ENCODE peak calls at places on chromosome 17, in seven cellular contexts. K is PC-3, E is fibroblast of lung, F is hepatocyte, A is mammary epithelial cell, L is neural progenitor cell, W is GM23338. Q is an unnamed sample. For H3K79me2, the result is how much of the 10 kb centered on the place peaks cover.

GRCh38 chr17:35161281-35161761 is 13.7 kb downstream of the UNC45B start:
- DNase-seq in W (no peak), E (no peak), K (no peak), A (peak), L (no peak), F (no peak), Q (no peak)

GRCh38 chr17:30696234-30696633 is 128.3 kb downstream of the CRLF3 start:
- DNase-seq in W (no peak), L (no peak), E (no peak), F (no peak), A (no peak), K (no peak), Q (no peak)

GRCh38 chr17:4448197-4448980 is 14.6 kb downstream of the SPNS3 start:
- DNase-seq in W (no peak), A (peak), K (no peak), L (no peak), F (no peak), E (no peak), Q (peak)

GRCh38 chr17:19645608-19646250 is 2.8 kb upstream of the ALDH3A2 start:
- DNase-seq in L (peak), F (peak), K (peak), E (peak), A (no peak), W (peak), Q (peak)

GRCh38 chr17:8018436-8018835 is 16.0 kb downstream of the GUCY2D start:
- DNase-seq in W (no peak), L (no peak), A (no peak), F (no peak), E (no peak), K (no peak), Q (no peak)

GRCh38 chr17:27878776-27879562 is 14.2 kb downstream of the LYRM9 start:
- DNase-seq in L (no peak), K (no peak), E (no peak), W (no peak), F (no peak), A (no peak), Q (no peak)

GRCh38 chr17:14372905-14373559 is 72.2 kb downstream of the HS3ST3B1 start:
- DNase-seq in E (no peak), W (peak), K (no peak), L (peak), A (no peak), F (no peak), Q (no peak)

GRCh38 chr17:38674013-38674748 is 576 bp downstream of the EPOP start:
- DNase-seq in A (no peak), K (no peak), W (peak), F (peak), E (no peak), L (peak), Q (peak)

GRCh38 chr17:807146-808002 is 25.2 kb downstream of the MRM3 start:
- DNase-seq in L (no peak), F (no peak), A (no peak), W (no peak), K (no peak), E (no peak), Q (no peak)

GRCh38 chr17:65220732-65221131 is 83.6 kb downstream of the RGS9 start:
- DNase-seq in E (peak), A (peak), L (no peak), W (no peak), K (peak), F (no peak), Q (peak)

GRCh38 chr17:7014995-7015586 is 2.7 kb downstream of the RNASEK start:
- DNase-seq in A (peak), L (peak), F (peak), W (peak), E (peak), K (no peak), Q (peak)

GRCh38 chr17:5758651-5759050 is 174.3 kb upstream of the NLRP1 start:
- DNase-seq in L (peak), K (peak), F (no peak), A (peak), W (peak), E (peak), Q (no peak)

GRCh38 chr17:2264023-2264860 is 39.3 kb downstream of the SMG6 start:
- DNase-seq in W (no peak), A (no peak), E (peak), F (peak), K (no peak), L (no peak), Q (no peak)

GRCh38 chr17:7307686-7308624 is 527 bp downstream of the EIF5A start:
- DNase-seq in A (peak), W (peak), F (peak), L (peak), K (peak), E (no peak), Q (peak)

GRCh38 chr17:75228305-75228704 is 22.8 kb downstream of the NUP85 start:
- DNase-seq in E (no peak), A (no peak), F (no peak), L (no peak), W (no peak), K (no peak), Q (no peak)

GRCh38 chr17:68592667-68593330 is 8.4 kb downstream of the FAM20A start:
- DNase-seq in K (no peak), F (no peak), E (no peak), L (no peak), A (no peak), W (no peak), Q (peak)

GRCh38 chr17:14525551-14526455 is 224.9 kb downstream of the HS3ST3B1 start:
- DNase-seq in E (no peak), A (no peak), L (no peak), W (peak), K (no peak), F (no peak), Q (no peak)

GRCh38 chr17:38605852-38606645 is at the start of gene SRCIN1:
- DNase-seq in W (peak), L (peak), K (peak), A (peak), E (peak), F (peak), Q (peak)

GRCh38 chr17:5770556-5771270 is 186.4 kb upstream of the NLRP1 start:
- DNase-seq in W (no peak), E (no peak), F (no peak), A (no peak), K (no peak), L (peak), Q (no peak)

GRCh38 chr17:40022497-40022896 is 7.3 kb downstream of the CSF3 start:
- DNase-seq in E (no peak), F (no peak), A (no peak), L (no peak), W (no peak), K (no peak), Q (no peak)

GRCh38 chr17:3678095-3678820 is 9.6 kb downstream of the EMC6 start:
- DNase-seq in E (peak), K (peak), A (peak), W (peak), F (no peak), L (peak), Q (peak)

GRCh38 chr17:15431766-15432165 is 35.7 kb downstream of the CDRT4 start:
- DNase-seq in W (no peak), L (no peak), F (no peak), K (no peak), A (no peak), E (no peak), Q (no peak)

GRCh38 chr17:2215616-2216364 is 87.8 kb downstream of the SMG6 start:
- DNase-seq in A (no peak), L (peak), F (peak), W (peak), K (no peak), E (peak), Q (peak)

GRCh38 chr17:39894681-39895376 is 23.6 kb downstream of the GSDMB start:
- DNase-seq in E (no peak), A (no peak), K (no peak), F (no peak), L (no peak), W (no peak), Q (no peak)

GRCh38 chr17:44761932-44762810 is 3.4 kb downstream of the ADAM11 start:
- DNase-seq in A (no peak), E (no peak), F (no peak), L (no peak), W (no peak), K (no peak), Q (peak)

GRCh38 chr17:8068736-8069586 is 18.6 kb downstream of the ALOX12B start:
- DNase-seq in W (no peak), A (no peak), F (no peak), E (no peak), K (no peak), L (no peak), Q (no peak)

DNA sequence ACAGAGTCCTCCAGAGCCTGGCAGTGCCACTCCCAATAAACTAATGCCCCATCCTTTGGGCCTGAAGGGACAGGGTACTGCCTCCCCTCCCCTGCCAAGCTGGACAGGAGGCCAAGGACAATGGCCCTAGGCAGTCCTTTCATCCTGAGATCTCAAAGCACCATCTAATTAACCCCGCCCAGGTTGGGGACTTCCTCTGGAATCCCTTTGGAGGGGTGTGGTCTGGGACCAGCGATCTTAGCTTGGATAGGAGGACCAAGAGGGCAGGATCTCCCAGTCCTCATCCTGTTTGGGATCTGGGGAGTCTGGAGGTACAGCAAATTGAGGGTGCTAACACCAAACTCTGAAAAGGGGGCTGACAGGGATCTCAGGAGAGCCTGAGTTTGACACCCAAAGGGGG is 18.2 kb upstream of the SP6 start:
- DNase-seq in K (no peak), L (no peak), W (peak), E (no peak), F (no peak), A (no peak), Q (no peak)
- H2AFZ ChIP-seq in K (no peak), L (no peak), W (no peak), E (no peak), F (no peak), A (no peak), Q (no peak)

DNA sequence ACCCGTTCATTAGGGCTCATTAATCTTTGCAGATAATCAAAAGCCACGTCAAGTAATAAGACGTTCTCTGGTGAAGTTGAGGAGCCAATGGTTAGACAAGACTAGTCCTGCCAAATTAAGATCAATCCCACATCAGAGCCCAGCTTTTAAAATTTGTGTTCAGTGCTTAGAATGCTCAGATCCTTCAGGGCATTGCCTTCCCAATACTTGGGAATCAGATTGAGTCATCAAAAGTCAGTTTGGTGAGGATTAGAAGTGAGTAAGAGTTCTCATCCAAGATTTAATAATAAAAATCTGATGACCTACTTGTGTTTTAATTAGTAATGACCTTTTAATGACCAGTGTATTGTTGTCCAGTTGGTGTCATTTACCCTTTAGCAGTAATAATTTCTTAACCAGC is 19.8 kb downstream of the MAP2K4 start:
- DNase-seq in L (no peak), W (no peak), K (peak), E (no peak), F (no peak), A (peak), Q (peak)
- H3K79me2 ChIP-seq in L (half or more), W (half or more), K (half or more), E (under half), F (half or more), A (half or more), Q (half or more)

GRCh38 chr17:48588074-48588415 is 2.0 kb downstream of the HOXB3 start:
- DNase-seq in W (no peak), K (no peak), F (no peak), E (no peak), A (no peak), L (no peak), Q (no peak)
- TF ChIP-seq EZH2 in W (peak), K (no peak), F (no peak), E (no peak), A (no peak), L (no peak), Q (no peak)

DNA sequence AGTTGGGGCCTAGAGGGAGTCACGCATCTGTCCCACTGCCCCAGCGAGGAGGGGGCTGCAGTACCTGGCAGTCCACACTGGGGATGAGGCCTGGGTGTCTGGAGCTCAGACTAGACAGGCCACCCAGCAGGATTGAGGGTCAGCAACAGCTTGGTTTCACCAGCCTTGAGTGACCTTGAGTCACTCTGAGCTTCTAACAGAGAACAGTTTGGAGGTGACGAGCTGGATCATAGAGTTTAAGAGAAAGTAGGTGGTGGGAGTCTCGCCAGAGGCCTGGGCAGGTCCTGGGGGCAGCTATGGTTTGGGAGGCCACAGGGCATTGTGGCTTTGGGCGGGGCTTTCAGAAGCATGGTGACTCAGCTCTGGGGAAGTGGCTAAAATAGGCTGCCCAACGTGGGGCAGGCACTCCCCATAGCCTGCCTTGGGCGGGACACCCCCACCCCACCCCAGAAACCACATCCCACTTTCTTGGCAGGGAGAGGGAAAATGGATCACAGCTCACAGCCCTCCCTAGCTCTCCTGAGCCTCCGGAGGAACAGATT is 20.5 kb downstream of the CDC42EP4 start:
- DNase-seq in L (no peak), K (peak), A (peak), F (no peak), E (peak), W (no peak), Q (peak)
- H2AFZ ChIP-seq in L (no peak), K (no peak), A (peak), F (no peak), E (no peak), W (no peak), Q (no peak)

GRCh38 chr17:49213803-49214202 is 3.3 kb downstream of the ABI3 start:
- DNase-seq in L (no peak), K (no peak), W (no peak), F (no peak), E (no peak), A (no peak), Q (no peak)

GRCh38 chr17:49216482-49216881 is 6.0 kb downstream of the ABI3 start:
- DNase-seq in F (no peak), L (no peak), A (no peak), W (no peak), K (no peak), E (no peak), Q (no peak)

GRCh38 chr17:49213399-49213798 is 2.9 kb downstream of the ABI3 start:
- DNase-seq in E (no peak), F (no peak), L (no peak), W (no peak), A (no peak), K (no peak), Q (no peak)

GRCh38 chr17:49216953-49217650 is 6.6 kb downstream of the ABI3 start:
- DNase-seq in L (no peak), E (no peak), K (no peak), W (no peak), F (no peak), A (no peak), Q (no peak)

DNA sequence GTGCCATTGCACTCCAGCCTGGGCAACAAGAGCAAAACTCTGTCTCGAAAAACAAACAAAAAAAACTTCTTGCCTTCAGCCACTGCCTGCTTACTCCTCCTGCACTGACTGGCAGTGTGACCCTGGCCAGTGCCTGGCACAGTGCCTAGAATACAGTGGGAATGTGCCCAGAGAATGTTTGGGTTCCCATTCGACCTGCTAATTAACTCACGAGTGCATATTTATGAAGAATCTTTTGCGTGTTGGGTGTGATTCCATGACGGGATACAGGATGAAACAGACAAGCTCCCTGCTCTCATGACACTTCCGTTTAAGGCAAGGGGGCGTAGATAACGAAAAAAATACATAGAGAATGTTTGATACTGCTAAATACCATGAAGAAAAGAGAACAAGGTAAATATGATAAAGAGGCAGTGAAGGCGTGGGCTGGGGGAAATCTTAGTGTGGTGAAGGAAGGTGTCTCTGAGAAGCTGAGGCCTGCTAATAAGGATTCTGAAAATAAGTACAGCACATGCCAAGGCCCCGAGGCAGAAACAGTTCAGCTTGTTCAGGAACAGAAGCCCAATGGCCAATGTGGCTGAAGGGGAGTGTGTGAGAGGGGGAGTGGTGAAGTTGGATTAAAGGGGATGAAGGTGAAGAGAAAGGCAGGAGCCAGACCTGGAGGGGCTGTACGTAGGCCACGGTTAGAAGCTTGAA is 4.3 kb downstream of the ABI3 start:
- DNase-seq in E (no peak), F (no peak), W (no peak), L (no peak), K (no peak), A (no peak), Q (no peak)
- H3K79me2 ChIP-seq in E (under half), F (under half), W (under half), L (under half), K (under half), A (under half), Q (under half)

DNA sequence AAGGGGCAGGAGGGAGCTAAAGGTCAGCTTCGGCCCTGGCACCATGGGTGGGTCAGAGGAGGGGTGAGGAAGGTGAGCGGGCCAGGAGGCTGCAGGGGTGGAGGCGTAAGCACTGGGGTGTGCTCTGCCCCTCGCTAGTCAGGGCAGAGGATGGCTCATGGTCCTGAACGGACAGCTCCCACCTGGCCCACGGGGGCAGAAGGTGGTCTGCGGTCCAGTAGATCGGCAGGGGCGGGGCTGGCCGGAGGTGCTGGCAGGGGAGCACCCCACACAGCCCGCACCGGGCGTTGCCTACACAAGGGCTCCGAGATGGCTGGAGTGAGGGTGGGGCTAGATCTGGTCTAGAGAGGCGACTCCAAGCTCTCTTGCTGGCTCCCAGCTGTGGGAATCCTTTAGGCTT is 8.2 kb downstream of the NPTX1 start:
- DNase-seq in A (no peak), F (no peak), W (peak), K (no peak), E (no peak), L (peak), Q (no peak)
- TF ChIP-seq EZH2 in A (no peak), F (no peak), W (no peak), K (no peak), E (no peak), L (no peak), Q (no peak)

GRCh38 chr17:64064331-64064730 is 43.9 kb upstream of the ICAM2 start:
- DNase-seq in L (no peak), A (no peak), K (no peak), F (peak), W (no peak), E (peak), Q (no peak)

GRCh38 chr17:64063766-64064224 is 43.4 kb upstream of the ICAM2 start:
- DNase-seq in K (peak), A (no peak), E (peak), F (peak), W (peak), L (peak), Q (peak)

GRCh38 chr17:64061157-64061898 is 40.9 kb upstream of the ICAM2 start:
- DNase-seq in L (no peak), A (peak), W (no peak), K (peak), F (no peak), E (peak), Q (peak)

GRCh38 chr17:64060331-64060730 is 39.9 kb upstream of the ICAM2 start:
- DNase-seq in E (no peak), K (no peak), L (no peak), A (no peak), W (no peak), F (no peak), Q (no peak)

DNA sequence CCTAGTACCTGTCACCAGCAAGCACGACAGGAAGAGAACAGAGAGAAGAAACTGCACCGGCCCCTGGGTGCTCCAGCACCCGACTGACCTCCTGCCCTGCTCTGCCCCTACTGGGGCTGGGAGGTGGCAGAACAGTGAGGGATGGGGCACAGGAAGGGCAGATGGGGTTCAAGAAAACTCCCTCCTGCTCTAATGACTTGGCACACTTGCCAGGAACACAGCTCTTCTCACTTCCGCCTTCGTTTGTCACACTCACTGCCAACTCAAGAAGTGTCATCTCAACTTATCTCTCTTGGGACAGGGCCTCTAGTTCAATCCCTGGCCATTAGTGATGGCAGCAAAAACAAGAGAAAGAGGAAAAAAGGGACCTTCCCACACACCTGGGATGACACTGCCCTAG is 42.7 kb upstream of the ICAM2 start:
- DNase-seq in L (no peak), F (no peak), E (no peak), K (no peak), W (no peak), A (no peak), Q (no peak)
- H2AFZ ChIP-seq in L (no peak), F (no peak), E (no peak), K (no peak), W (no peak), A (no peak), Q (no peak)